ENCODE peak calls at places on chromosomes 4 and X, in ten cellular contexts. T, K, J, P, V, Q, F, A, N and O are unnamed samples.

GRCh38 chrX:38882894-38883620 is 81.8 kb downstream of the MID1IP1 start:
- DNase-seq in T (no peak), K (peak; percentile 95), J (no peak), P (no peak), V (peak; percentile 26), Q (no peak), F (no peak), A (no peak), N (no peak), O (no peak)

GRCh38 chrX:130826249-130826648 is 76.8 kb downstream of the ENOX2 start:
- DNase-seq in T (no peak), K (no peak), J (no peak), P (no peak), V (no peak), Q (no peak), F (no peak), A (no peak), N (no peak), O (no peak)

GRCh38 chrX:103536732-103537131 is 17.4 kb upstream of the RAB40A start:
- DNase-seq in T (no peak), K (no peak), J (no peak), P (no peak), V (no peak), Q (no peak), F (no peak), A (no peak), N (no peak), O (no peak)

GRCh38 chrX:69079278-69079677 is 86.0 kb downstream of the PJA1 start:
- DNase-seq in T (no peak), K (no peak), J (no peak), P (no peak), V (no peak), Q (no peak), F (no peak), A (no peak), N (no peak), O (no peak)

GRCh38 chr4:139077567-139078355 is 62.2 kb downstream of the NOCT start:
- DNase-seq in T (no peak), K (peak; percentile 11), J (no peak), P (no peak), V (no peak), Q (no peak), F (no peak), A (no peak), N (no peak), O (no peak)

GRCh38 chr4:26937136-26937535 is 76.5 kb downstream of the STIM2 start:
- DNase-seq in T (no peak), K (no peak), J (no peak), P (no peak), V (no peak), Q (no peak), F (no peak), A (no peak), N (no peak), O (no peak)

GRCh38 chr4:95248713-95249401 is 299.9 kb downstream of the UNC5C start:
- DNase-seq in T (no peak), K (no peak), J (no peak), P (no peak), V (no peak), Q (no peak), F (no peak), A (no peak), N (no peak), O (no peak)

GRCh38 chr4:152508386-152508785 is 27.5 kb downstream of the FBXW7 start:
- DNase-seq in T (no peak), K (no peak), J (peak; percentile 34), P (no peak), V (no peak), Q (no peak), F (no peak), A (no peak), N (no peak), O (no peak)

GRCh38 chrX:20693071-20693470 is 426.4 kb upstream of the RPS6KA3 start:
- DNase-seq in T (no peak), K (no peak), J (no peak), P (no peak), V (no peak), Q (no peak), F (no peak), A (no peak), N (no peak), O (no peak)

GRCh38 chr4:87853108-87853507 is 20.3 kb downstream of the MEPE start:
- DNase-seq in T (no peak), K (peak; percentile 41), J (peak; percentile 41), P (no peak), V (no peak), Q (no peak), F (no peak), A (no peak), N (no peak), O (no peak)

GRCh38 chr4:70969076-70969475 is 24.4 kb upstream of the DCK start:
- DNase-seq in T (no peak), K (peak; percentile 80), J (no peak), P (no peak), V (no peak), Q (no peak), F (no peak), A (no peak), N (no peak), O (no peak)

GRCh38 chrX:111492085-111492484 is 19.4 kb upstream of the SERTM2 start:
- DNase-seq in T (no peak), K (no peak), J (no peak), P (no peak), V (no peak), Q (no peak), F (no peak), A (no peak), N (no peak), O (no peak)

GRCh38 chr4:113958766-113959540 is 20.5 kb downstream of the ARSJ start:
- DNase-seq in T (no peak), K (peak; percentile 96), J (peak; percentile 83), P (no peak), V (no peak), Q (no peak), F (no peak), A (no peak), N (no peak), O (no peak)

GRCh38 chr4:189202182-189202868 is 738.3 kb upstream of the FRG1 start:
- DNase-seq in T (no peak), K (peak; percentile 14), J (no peak), P (peak; percentile 69), V (peak; percentile 50), Q (peak; percentile 63), F (no peak), A (peak; percentile 43), N (peak; percentile 61), O (peak; percentile 65)

GRCh38 chr4:132108784-132109183 is 1040.3 kb upstream of the PCDH10 start:
- DNase-seq in T (no peak), K (peak; percentile 74), J (no peak), P (no peak), V (no peak), Q (no peak), F (no peak), A (no peak), N (no peak), O (no peak)

GRCh38 chr4:96149911-96150310 is 310.0 kb downstream of the PDHA2 start:
- DNase-seq in T (no peak), K (no peak), J (no peak), P (no peak), V (no peak), Q (no peak), F (no peak), A (no peak), N (no peak), O (no peak)

GRCh38 chr4:158809611-158810486 is 41.0 kb downstream of the FNIP2 start:
- DNase-seq in T (no peak), K (peak; percentile 99), J (peak; percentile 91), P (peak; percentile 51), V (no peak), Q (peak; percentile 26), F (no peak), A (peak; percentile 38), N (no peak), O (no peak)

DNA sequence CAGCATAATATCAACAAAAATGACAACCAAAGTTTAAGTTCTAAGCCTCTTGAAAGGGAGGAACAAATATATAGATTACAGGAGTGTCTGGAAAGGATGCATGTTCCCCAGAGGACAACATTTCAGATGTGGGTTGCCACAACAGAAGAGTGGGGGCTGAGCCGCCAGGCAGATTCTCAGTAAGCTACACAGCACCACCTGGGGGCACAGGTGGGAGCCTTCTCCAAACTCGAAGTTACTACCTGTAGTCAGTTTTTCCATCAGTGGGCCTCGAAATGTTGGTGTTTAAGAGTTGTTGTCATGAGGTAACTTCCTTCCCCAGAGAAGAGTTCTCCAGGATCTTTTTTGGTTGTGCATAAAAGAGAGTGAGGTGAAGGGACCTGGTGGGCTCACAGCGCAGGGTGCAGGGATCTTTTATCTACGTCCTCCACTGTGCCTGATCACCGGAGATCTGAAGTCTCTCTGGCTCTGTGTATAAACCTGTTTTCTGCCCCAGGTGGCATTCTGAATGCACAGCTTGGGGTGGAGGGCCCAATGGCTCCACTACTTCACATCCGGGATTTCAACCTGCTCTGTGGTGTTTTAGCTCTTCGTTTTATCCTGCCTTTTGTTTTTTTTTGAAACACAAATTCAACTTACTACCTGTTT is 58.4 kb upstream of the STS start:
- DNase-seq in T (no peak), K (no peak), J (no peak), P (no peak), V (no peak), Q (no peak), F (no peak), A (no peak), N (no peak), O (no peak)
- TF ChIP-seq CTCF in T (no peak), K (no peak), J (peak; percentile 27), P (no peak), V (no peak), Q (no peak), F (no peak), A (no peak), N (no peak), O (no peak)

GRCh38 chr4:48180234-48180633 is 46.2 kb upstream of the TXK start:
- DNase-seq in T (no peak), K (peak; percentile 32), J (no peak), P (no peak), V (no peak), Q (no peak), F (no peak), A (no peak), N (no peak), O (no peak)
- H3K4me1 ChIP-seq in T (no peaks in the 10 kb centered on the region), K (no peaks in the 10 kb centered on the region), J (peaks cover 3% of the 10 kb centered on the region), P (no peaks in the 10 kb centered on the region), V (no peaks in the 10 kb centered on the region), Q (no peaks in the 10 kb centered on the region), F (no peaks in the 10 kb centered on the region), A (no peaks in the 10 kb centered on the region), N (no peaks in the 10 kb centered on the region), O (no peaks in the 10 kb centered on the region)

DNA sequence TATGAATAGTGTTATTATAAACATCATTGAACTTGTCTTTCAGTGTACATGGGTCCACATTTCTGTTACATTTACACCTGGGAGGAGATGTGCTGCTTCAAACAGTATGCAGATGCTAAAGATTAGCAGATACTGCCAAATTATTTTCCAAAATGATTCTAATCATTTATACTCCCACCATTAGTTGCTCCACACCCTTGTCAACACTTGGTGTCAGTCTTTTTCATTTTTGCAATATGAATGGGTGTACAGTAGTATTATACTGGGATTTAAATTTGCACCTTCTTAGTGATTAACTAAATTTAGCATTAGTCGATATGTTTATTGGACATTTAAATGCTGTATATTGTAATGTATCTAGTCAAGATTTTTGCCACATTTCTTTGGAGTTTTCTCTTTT is 131.6 kb upstream of the GRID2 start:
- DNase-seq in T (no peak), K (no peak), J (no peak), P (no peak), V (no peak), Q (no peak), F (no peak), A (no peak), N (no peak), O (no peak)
- TF ChIP-seq CTCF in T (no peak), K (peak; percentile 37), J (no peak), P (no peak), V (no peak), Q (no peak), F (no peak), A (no peak), N (no peak), O (no peak)

GRCh38 chr4:38151870-38152269 is 191.7 kb downstream of the PTTG2 start:
- DNase-seq in T (no peak), K (peak; percentile 68), J (no peak), P (no peak), V (no peak), Q (no peak), F (no peak), A (no peak), N (no peak), O (no peak)
- H3K4me1 ChIP-seq in T (peaks cover 3% of the 10 kb centered on the region), K (peaks cover 12% of the 10 kb centered on the region), J (peaks cover 24% of the 10 kb centered on the region), P (peaks cover 23% of the 10 kb centered on the region), V (peaks cover 18% of the 10 kb centered on the region), Q (no peaks in the 10 kb centered on the region), F (no peaks in the 10 kb centered on the region), A (peaks cover 27% of the 10 kb centered on the region), N (no peaks in the 10 kb centered on the region), O (peaks cover 39% of the 10 kb centered on the region)